ENCODE peak calls at places on chromosomes 1 and 21, in six cellular contexts. N is ascending aorta; W is CD8-positive, alpha-beta T cell; E is mammary epithelial cell; H is progenitor cell of endocrine pancreas; O is brain microvascular endothelial cell. A is an unnamed sample.

GRCh38 chr1:9503001-9503675 is 36.1 kb upstream of the SLC25A33 start:
- DNase-seq in N (no peak), W (no peak), E (no peak), H (no peak), O (no peak), A (no peak)

GRCh38 chr21:41821081-41821755 is 54.4 kb upstream of the RIPK4 start:
- DNase-seq in N (no peak), W (no peak), E (no peak), H (no peak), O (no peak), A (no peak)

GRCh38 chr1:97013904-97014303 is 292.3 kb downstream of the PTBP2 start:
- DNase-seq in N (no peak), W (no peak), E (peak), H (no peak), O (peak), A (no peak)

GRCh38 chr1:205456868-205457724 is 1.3 kb upstream of the BLACAT1 start:
- DNase-seq in N (no peak), W (no peak), E (no peak), H (peak), O (no peak), A (no peak)

GRCh38 chr1:164440222-164440621 is 118.8 kb upstream of the PBX1 start:
- DNase-seq in N (no peak), W (no peak), E (no peak), H (no peak), O (peak), A (no peak)

GRCh38 chr1:204145033-204145504 is 6.8 kb downstream of the ETNK2 start:
- DNase-seq in N (no peak), W (no peak), E (peak), H (no peak), O (no peak), A (no peak)

GRCh38 chr1:209885403-209886218 is 52.4 kb upstream of the SYT14 start:
- DNase-seq in N (no peak), W (no peak), E (no peak), H (no peak), O (no peak), A (no peak)

GRCh38 chr1:173206816-173207595 is at the start of gene TNFSF4:
- DNase-seq in N (no peak), W (peak), E (no peak), H (no peak), O (no peak), A (no peak)

GRCh38 chr1:33420870-33421775 is 9.8 kb downstream of the PHC2 start:
- DNase-seq in N (no peak), W (no peak), E (no peak), H (no peak), O (peak), A (no peak)

GRCh38 chr21:45998276-45998701 is 16.7 kb downstream of the COL6A1 start:
- DNase-seq in N (no peak), W (no peak), E (no peak), H (no peak), O (no peak), A (no peak)

GRCh38 chr1:24289937-24290595 is 29.1 kb upstream of the GRHL3 start:
- DNase-seq in N (peak), W (no peak), E (peak), H (no peak), O (peak), A (no peak)

GRCh38 chr1:64765826-64766225 is 21.0 kb downstream of the RAVER2 start:
- DNase-seq in N (no peak), W (no peak), E (no peak), H (no peak), O (no peak), A (no peak)

GRCh38 chr1:16978589-16979474 is 1.6 kb downstream of the MFAP2 start:
- DNase-seq in N (peak), W (no peak), E (no peak), H (no peak), O (peak), A (no peak)

GRCh38 chr21:38958940-38959685 is 153.4 kb downstream of the ETS2 start:
- DNase-seq in N (no peak), W (no peak), E (peak), H (no peak), O (peak), A (no peak)

GRCh38 chr1:245153081-245153644 is 1.6 kb upstream of the KIF26B start:
- DNase-seq in N (no peak), W (peak), E (peak), H (peak), O (peak), A (peak)

GRCh38 chr1:204206121-204206520 is 7.7 kb downstream of the GOLT1A start:
- DNase-seq in N (no peak), W (no peak), E (no peak), H (no peak), O (no peak), A (no peak)

GRCh38 chr1:244968431-244968830 is 104.1 kb upstream of the HNRNPU start:
- DNase-seq in N (no peak), W (no peak), E (no peak), H (no peak), O (no peak), A (no peak)

GRCh38 chr1:185158806-185159205 is 1.8 kb downstream of the SWT1 start:
- DNase-seq in N (no peak), W (no peak), E (no peak), H (no peak), O (no peak), A (no peak)

GRCh38 chr1:221204055-221204833 is 325.0 kb downstream of the HLX start:
- DNase-seq in N (no peak), W (no peak), E (no peak), H (no peak), O (no peak), A (no peak)

GRCh38 chr1:32351859-32352745 is 10.2 kb downstream of the FAM229A start:
- DNase-seq in N (no peak), W (no peak), E (no peak), H (no peak), O (no peak), A (no peak)

GRCh38 chr1:239538244-239538988 is 152.0 kb downstream of the CHRM3 start:
- DNase-seq in N (no peak), W (no peak), E (no peak), H (no peak), O (no peak), A (no peak)

GRCh38 chr1:228664399-228664914 is 70.8 kb upstream of the RHOU start:
- DNase-seq in N (no peak), W (peak), E (peak), H (peak), O (peak), A (peak)

GRCh38 chr1:178486100-178487069 is 10.4 kb downstream of the CLEC20A start:
- DNase-seq in N (no peak), W (no peak), E (no peak), H (no peak), O (no peak), A (no peak)

GRCh38 chr21:43297411-43297981 is 128.7 kb downstream of the CRYAA start:
- DNase-seq in N (no peak), W (no peak), E (no peak), H (no peak), O (no peak), A (no peak)

GRCh38 chr1:110060034-110060661 is 10.3 kb downstream of the ALX3 start:
- DNase-seq in N (no peak), W (peak), E (no peak), H (peak), O (no peak), A (peak)

GRCh38 chr1:121516279-121516967 is 331.6 kb downstream of the SRGAP2C start:
- DNase-seq in N (no peak), W (peak), E (no peak), H (no peak), O (no peak), A (no peak)

GRCh38 chr1:152111515-152111968 is 3.7 kb downstream of the TCHH start:
- DNase-seq in N (no peak), W (no peak), E (peak), H (no peak), O (peak), A (peak)

GRCh38 chr1:244280221-244280620 is 171.5 kb downstream of the ADSS2 start:
- DNase-seq in N (no peak), W (no peak), E (no peak), H (no peak), O (no peak), A (no peak)

GRCh38 chr1:117059334-117059677 is 820 bp upstream of the TTF2 start:
- DNase-seq in N (no peak), W (peak), E (peak), H (peak), O (no peak), A (peak)

GRCh38 chr1:2127181-2128145 is 67.1 kb downstream of the FAAP20 start:
- DNase-seq in N (no peak), W (no peak), E (no peak), H (no peak), O (no peak), A (no peak)

GRCh38 chr21:35616090-35616489 is 444.2 kb downstream of the SETD4 start:
- DNase-seq in N (no peak), W (no peak), E (peak), H (no peak), O (peak), A (no peak)
- TF ChIP-seq CTCF in N (peak), W (peak), E (peak), H (peak), O (peak), A (peak)

GRCh38 chr1:5370321-5370720 is 621.9 kb downstream of the NPHP4 start:
- DNase-seq in N (no peak), W (no peak), E (no peak), H (no peak), O (no peak), A (no peak)
- TF ChIP-seq CTCF in N (no peak), W (no peak), E (no peak), H (no peak), O (no peak), A (no peak)

DNA sequence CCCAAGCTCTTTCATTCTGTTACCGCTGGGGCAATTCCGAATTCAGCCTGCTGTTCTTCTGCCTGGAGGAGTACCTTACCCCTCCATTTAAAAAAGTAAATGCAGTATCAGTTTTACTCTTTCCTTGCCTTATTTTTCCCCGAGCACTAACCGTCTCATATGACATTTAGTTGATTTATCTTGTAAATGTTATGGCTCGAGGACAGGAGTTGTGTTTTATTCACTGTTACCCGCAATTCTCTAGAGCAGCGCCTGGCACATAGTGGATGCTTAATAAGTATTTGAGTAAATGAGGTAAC is 425 bp upstream of the TADA1 start:
- DNase-seq in N (no peak), W (no peak), E (no peak), H (no peak), O (no peak), A (no peak)
- TF ChIP-seq CTCF in N (peak), W (peak), E (peak), H (peak), O (peak), A (no peak)

GRCh38 chr1:18204568-18204967 is 97.0 kb downstream of the IGSF21 start:
- DNase-seq in N (no peak), W (no peak), E (no peak), H (no peak), O (no peak), A (no peak)

GRCh38 chr1:18200918-18201317 is 93.3 kb downstream of the IGSF21 start:
- DNase-seq in N (no peak), W (no peak), E (no peak), H (no peak), O (no peak), A (no peak)

GRCh38 chr1:18200136-18200717 is 92.6 kb downstream of the IGSF21 start:
- DNase-seq in N (no peak), W (no peak), E (no peak), H (no peak), O (no peak), A (no peak)

GRCh38 chr1:18201997-18202719 is 94.6 kb downstream of the IGSF21 start:
- DNase-seq in N (no peak), W (no peak), E (no peak), H (no peak), O (no peak), A (no peak)

GRCh38 chr1:18203645-18204044 is 96.0 kb downstream of the IGSF21 start:
- DNase-seq in N (no peak), W (no peak), E (no peak), H (no peak), O (no peak), A (no peak)
- TF ChIP-seq CTCF in N (no peak), W (no peak), E (no peak), H (no peak), O (no peak), A (no peak)